ENCODE peak calls at places on chromosomes 12 and 14, in nine cellular contexts. One of them, this sample, is unnamed.

GRCh38 chr12:86265329-86265695 is 9.1 kb upstream of the MGAT4C start:
- DNase-seq in breast epithelium: no peak
- DNase-seq in HuH-7.5: no peak
- DNase-seq in GM18507: no peak
- DNase-seq in activated CD4-positive, CD25-positive, alpha-beta regulatory T cell treated with anti-CD3 and anti-CD28 coated beads, Interleukin-2, amount 50 U/mL, for 16 hours: no peak
- DNase-seq in stimulated activated CD8-positive, alpha-beta memory T cell treated with anti-CD3 and anti-CD28 coated beads, Interleukin-4, amount 100 ng/mL, for 1 hour: no peak
- DNase-seq in NCI-H345: no peak
- DNase-seq in iPS-NIHi11: no peak
- DNase-seq in Right ventricle myocardium superior: no peak
- DNase-seq in this sample: no peak

GRCh38 chr14:66395300-66395699 is 90.9 kb upstream of the CCDC196 start:
- DNase-seq in breast epithelium: no peak
- DNase-seq in HuH-7.5: no peak
- DNase-seq in GM18507: peak
- DNase-seq in activated CD4-positive, CD25-positive, alpha-beta regulatory T cell treated with anti-CD3 and anti-CD28 coated beads, Interleukin-2, amount 50 U/mL, for 16 hours: no peak
- DNase-seq in stimulated activated CD8-positive, alpha-beta memory T cell treated with anti-CD3 and anti-CD28 coated beads, Interleukin-4, amount 100 ng/mL, for 1 hour: no peak
- DNase-seq in NCI-H345: no peak
- DNase-seq in iPS-NIHi11: no peak
- DNase-seq in Right ventricle myocardium superior: no peak
- DNase-seq in this sample: no peak

GRCh38 chr12:51848843-51849735 is 571 bp upstream of the FIGNL2 start:
- DNase-seq in breast epithelium: no peak
- DNase-seq in HuH-7.5: peak
- DNase-seq in GM18507: no peak
- DNase-seq in activated CD4-positive, CD25-positive, alpha-beta regulatory T cell treated with anti-CD3 and anti-CD28 coated beads, Interleukin-2, amount 50 U/mL, for 16 hours: no peak
- DNase-seq in stimulated activated CD8-positive, alpha-beta memory T cell treated with anti-CD3 and anti-CD28 coated beads, Interleukin-4, amount 100 ng/mL, for 1 hour: no peak
- DNase-seq in NCI-H345: no peak
- DNase-seq in iPS-NIHi11: peak
- DNase-seq in Right ventricle myocardium superior: no peak
- DNase-seq in this sample: no peak

GRCh38 chr12:14257303-14257733 is 108.2 kb upstream of the ATF7IP start:
- DNase-seq in breast epithelium: no peak
- DNase-seq in HuH-7.5: no peak
- DNase-seq in GM18507: no peak
- DNase-seq in activated CD4-positive, CD25-positive, alpha-beta regulatory T cell treated with anti-CD3 and anti-CD28 coated beads, Interleukin-2, amount 50 U/mL, for 16 hours: no peak
- DNase-seq in stimulated activated CD8-positive, alpha-beta memory T cell treated with anti-CD3 and anti-CD28 coated beads, Interleukin-4, amount 100 ng/mL, for 1 hour: no peak
- DNase-seq in NCI-H345: no peak
- DNase-seq in iPS-NIHi11: no peak
- DNase-seq in Right ventricle myocardium superior: peak
- DNase-seq in this sample: no peak

GRCh38 chr14:23672200-23672599 is 36.0 kb downstream of the DHRS2 start:
- DNase-seq in breast epithelium: no peak
- DNase-seq in HuH-7.5: no peak
- DNase-seq in GM18507: no peak
- DNase-seq in activated CD4-positive, CD25-positive, alpha-beta regulatory T cell treated with anti-CD3 and anti-CD28 coated beads, Interleukin-2, amount 50 U/mL, for 16 hours: no peak
- DNase-seq in stimulated activated CD8-positive, alpha-beta memory T cell treated with anti-CD3 and anti-CD28 coated beads, Interleukin-4, amount 100 ng/mL, for 1 hour: no peak
- DNase-seq in NCI-H345: no peak
- DNase-seq in iPS-NIHi11: no peak
- DNase-seq in Right ventricle myocardium superior: no peak
- DNase-seq in this sample: no peak

GRCh38 chr14:98411154-98411553 is 860.8 kb downstream of the BCL11B start:
- DNase-seq in breast epithelium: no peak
- DNase-seq in HuH-7.5: no peak
- DNase-seq in GM18507: no peak
- DNase-seq in activated CD4-positive, CD25-positive, alpha-beta regulatory T cell treated with anti-CD3 and anti-CD28 coated beads, Interleukin-2, amount 50 U/mL, for 16 hours: no peak
- DNase-seq in stimulated activated CD8-positive, alpha-beta memory T cell treated with anti-CD3 and anti-CD28 coated beads, Interleukin-4, amount 100 ng/mL, for 1 hour: no peak
- DNase-seq in NCI-H345: no peak
- DNase-seq in iPS-NIHi11: no peak
- DNase-seq in Right ventricle myocardium superior: no peak
- DNase-seq in this sample: no peak

GRCh38 chr14:58299665-58300202 is 1.4 kb downstream of the ARID4A start:
- DNase-seq in breast epithelium: no peak
- DNase-seq in HuH-7.5: no peak
- DNase-seq in GM18507: no peak
- DNase-seq in activated CD4-positive, CD25-positive, alpha-beta regulatory T cell treated with anti-CD3 and anti-CD28 coated beads, Interleukin-2, amount 50 U/mL, for 16 hours: no peak
- DNase-seq in stimulated activated CD8-positive, alpha-beta memory T cell treated with anti-CD3 and anti-CD28 coated beads, Interleukin-4, amount 100 ng/mL, for 1 hour: no peak
- DNase-seq in NCI-H345: peak
- DNase-seq in iPS-NIHi11: peak
- DNase-seq in Right ventricle myocardium superior: no peak
- DNase-seq in this sample: no peak

GRCh38 chr12:2813573-2814185 is 1.2 kb downstream of the ITFG2 start:
- DNase-seq in breast epithelium: no peak
- DNase-seq in HuH-7.5: peak
- DNase-seq in GM18507: peak
- DNase-seq in activated CD4-positive, CD25-positive, alpha-beta regulatory T cell treated with anti-CD3 and anti-CD28 coated beads, Interleukin-2, amount 50 U/mL, for 16 hours: no peak
- DNase-seq in stimulated activated CD8-positive, alpha-beta memory T cell treated with anti-CD3 and anti-CD28 coated beads, Interleukin-4, amount 100 ng/mL, for 1 hour: no peak
- DNase-seq in NCI-H345: peak
- DNase-seq in iPS-NIHi11: peak
- DNase-seq in Right ventricle myocardium superior: no peak
- DNase-seq in this sample: no peak

GRCh38 chr12:95574030-95574429 is 22.8 kb upstream of the USP44 start:
- DNase-seq in breast epithelium: no peak
- DNase-seq in HuH-7.5: no peak
- DNase-seq in GM18507: no peak
- DNase-seq in activated CD4-positive, CD25-positive, alpha-beta regulatory T cell treated with anti-CD3 and anti-CD28 coated beads, Interleukin-2, amount 50 U/mL, for 16 hours: no peak
- DNase-seq in stimulated activated CD8-positive, alpha-beta memory T cell treated with anti-CD3 and anti-CD28 coated beads, Interleukin-4, amount 100 ng/mL, for 1 hour: no peak
- DNase-seq in NCI-H345: no peak
- DNase-seq in iPS-NIHi11: peak
- DNase-seq in Right ventricle myocardium superior: no peak
- DNase-seq in this sample: no peak

GRCh38 chr14:70648374-70648773 is 6.7 kb downstream of the TTC9 start:
- DNase-seq in breast epithelium: no peak
- DNase-seq in HuH-7.5: no peak
- DNase-seq in GM18507: no peak
- DNase-seq in activated CD4-positive, CD25-positive, alpha-beta regulatory T cell treated with anti-CD3 and anti-CD28 coated beads, Interleukin-2, amount 50 U/mL, for 16 hours: no peak
- DNase-seq in stimulated activated CD8-positive, alpha-beta memory T cell treated with anti-CD3 and anti-CD28 coated beads, Interleukin-4, amount 100 ng/mL, for 1 hour: no peak
- DNase-seq in NCI-H345: no peak
- DNase-seq in iPS-NIHi11: no peak
- DNase-seq in Right ventricle myocardium superior: no peak
- DNase-seq in this sample: no peak

GRCh38 chr12:21528953-21529352 is 2.9 kb downstream of the SPX start:
- DNase-seq in breast epithelium: no peak
- DNase-seq in HuH-7.5: no peak
- DNase-seq in GM18507: no peak
- DNase-seq in activated CD4-positive, CD25-positive, alpha-beta regulatory T cell treated with anti-CD3 and anti-CD28 coated beads, Interleukin-2, amount 50 U/mL, for 16 hours: no peak
- DNase-seq in stimulated activated CD8-positive, alpha-beta memory T cell treated with anti-CD3 and anti-CD28 coated beads, Interleukin-4, amount 100 ng/mL, for 1 hour: no peak
- DNase-seq in NCI-H345: no peak
- DNase-seq in iPS-NIHi11: peak
- DNase-seq in Right ventricle myocardium superior: no peak
- DNase-seq in this sample: peak

GRCh38 chr12:113142173-113142885 is 6.8 kb upstream of the RASAL1 start:
- DNase-seq in breast epithelium: no peak
- DNase-seq in HuH-7.5: no peak
- DNase-seq in GM18507: no peak
- DNase-seq in activated CD4-positive, CD25-positive, alpha-beta regulatory T cell treated with anti-CD3 and anti-CD28 coated beads, Interleukin-2, amount 50 U/mL, for 16 hours: no peak
- DNase-seq in stimulated activated CD8-positive, alpha-beta memory T cell treated with anti-CD3 and anti-CD28 coated beads, Interleukin-4, amount 100 ng/mL, for 1 hour: no peak
- DNase-seq in NCI-H345: no peak
- DNase-seq in iPS-NIHi11: no peak
- DNase-seq in Right ventricle myocardium superior: peak
- DNase-seq in this sample: peak

GRCh38 chr14:102878970-102879460 is 43.4 kb upstream of the AMN start:
- DNase-seq in breast epithelium: no peak
- DNase-seq in HuH-7.5: no peak
- DNase-seq in GM18507: no peak
- DNase-seq in activated CD4-positive, CD25-positive, alpha-beta regulatory T cell treated with anti-CD3 and anti-CD28 coated beads, Interleukin-2, amount 50 U/mL, for 16 hours: no peak
- DNase-seq in stimulated activated CD8-positive, alpha-beta memory T cell treated with anti-CD3 and anti-CD28 coated beads, Interleukin-4, amount 100 ng/mL, for 1 hour: no peak
- DNase-seq in NCI-H345: no peak
- DNase-seq in iPS-NIHi11: no peak
- DNase-seq in Right ventricle myocardium superior: no peak
- DNase-seq in this sample: no peak

GRCh38 chr12:117352260-117352659 is 9.2 kb downstream of the NOS1 start:
- DNase-seq in breast epithelium: no peak
- DNase-seq in HuH-7.5: no peak
- DNase-seq in GM18507: no peak
- DNase-seq in activated CD4-positive, CD25-positive, alpha-beta regulatory T cell treated with anti-CD3 and anti-CD28 coated beads, Interleukin-2, amount 50 U/mL, for 16 hours: no peak
- DNase-seq in stimulated activated CD8-positive, alpha-beta memory T cell treated with anti-CD3 and anti-CD28 coated beads, Interleukin-4, amount 100 ng/mL, for 1 hour: no peak
- DNase-seq in NCI-H345: no peak
- DNase-seq in iPS-NIHi11: no peak
- DNase-seq in Right ventricle myocardium superior: no peak
- DNase-seq in this sample: no peak

GRCh38 chr12:70241845-70242244 is 1.4 kb upstream of the CNOT2 start:
- DNase-seq in breast epithelium: no peak
- DNase-seq in HuH-7.5: no peak
- DNase-seq in GM18507: no peak
- DNase-seq in activated CD4-positive, CD25-positive, alpha-beta regulatory T cell treated with anti-CD3 and anti-CD28 coated beads, Interleukin-2, amount 50 U/mL, for 16 hours: no peak
- DNase-seq in stimulated activated CD8-positive, alpha-beta memory T cell treated with anti-CD3 and anti-CD28 coated beads, Interleukin-4, amount 100 ng/mL, for 1 hour: no peak
- DNase-seq in NCI-H345: no peak
- DNase-seq in iPS-NIHi11: no peak
- DNase-seq in Right ventricle myocardium superior: no peak
- DNase-seq in this sample: no peak

GRCh38 chr12:130775953-130776856 is 60.1 kb upstream of the RIMBP2 start:
- DNase-seq in breast epithelium: no peak
- DNase-seq in HuH-7.5: peak
- DNase-seq in GM18507: no peak
- DNase-seq in activated CD4-positive, CD25-positive, alpha-beta regulatory T cell treated with anti-CD3 and anti-CD28 coated beads, Interleukin-2, amount 50 U/mL, for 16 hours: peak
- DNase-seq in stimulated activated CD8-positive, alpha-beta memory T cell treated with anti-CD3 and anti-CD28 coated beads, Interleukin-4, amount 100 ng/mL, for 1 hour: peak
- DNase-seq in NCI-H345: no peak
- DNase-seq in iPS-NIHi11: peak
- DNase-seq in Right ventricle myocardium superior: peak
- DNase-seq in this sample: peak

GRCh38 chr14:89266754-89267153 is 150.3 kb downstream of the FOXN3 start:
- DNase-seq in breast epithelium: no peak
- DNase-seq in HuH-7.5: no peak
- DNase-seq in GM18507: no peak
- DNase-seq in activated CD4-positive, CD25-positive, alpha-beta regulatory T cell treated with anti-CD3 and anti-CD28 coated beads, Interleukin-2, amount 50 U/mL, for 16 hours: no peak
- DNase-seq in stimulated activated CD8-positive, alpha-beta memory T cell treated with anti-CD3 and anti-CD28 coated beads, Interleukin-4, amount 100 ng/mL, for 1 hour: no peak
- DNase-seq in NCI-H345: no peak
- DNase-seq in iPS-NIHi11: no peak
- DNase-seq in Right ventricle myocardium superior: no peak
- DNase-seq in this sample: no peak

GRCh38 chr14:68683326-68683725 is 109.5 kb downstream of the ZFP36L1 start:
- DNase-seq in breast epithelium: no peak
- DNase-seq in HuH-7.5: no peak
- DNase-seq in GM18507: no peak
- DNase-seq in activated CD4-positive, CD25-positive, alpha-beta regulatory T cell treated with anti-CD3 and anti-CD28 coated beads, Interleukin-2, amount 50 U/mL, for 16 hours: no peak
- DNase-seq in stimulated activated CD8-positive, alpha-beta memory T cell treated with anti-CD3 and anti-CD28 coated beads, Interleukin-4, amount 100 ng/mL, for 1 hour: no peak
- DNase-seq in NCI-H345: no peak
- DNase-seq in iPS-NIHi11: no peak
- DNase-seq in Right ventricle myocardium superior: no peak
- DNase-seq in this sample: no peak

GRCh38 chr14:28321475-28322244 is 444.9 kb upstream of the FOXG1 start:
- DNase-seq in breast epithelium: no peak
- DNase-seq in HuH-7.5: no peak
- DNase-seq in GM18507: no peak
- DNase-seq in activated CD4-positive, CD25-positive, alpha-beta regulatory T cell treated with anti-CD3 and anti-CD28 coated beads, Interleukin-2, amount 50 U/mL, for 16 hours: no peak
- DNase-seq in stimulated activated CD8-positive, alpha-beta memory T cell treated with anti-CD3 and anti-CD28 coated beads, Interleukin-4, amount 100 ng/mL, for 1 hour: no peak
- DNase-seq in NCI-H345: no peak
- DNase-seq in iPS-NIHi11: no peak
- DNase-seq in Right ventricle myocardium superior: no peak
- DNase-seq in this sample: no peak

GRCh38 chr14:100416921-100417451 is 93.8 kb downstream of the SLC25A47 start:
- DNase-seq in breast epithelium: no peak
- DNase-seq in HuH-7.5: no peak
- DNase-seq in GM18507: no peak
- DNase-seq in activated CD4-positive, CD25-positive, alpha-beta regulatory T cell treated with anti-CD3 and anti-CD28 coated beads, Interleukin-2, amount 50 U/mL, for 16 hours: no peak
- DNase-seq in stimulated activated CD8-positive, alpha-beta memory T cell treated with anti-CD3 and anti-CD28 coated beads, Interleukin-4, amount 100 ng/mL, for 1 hour: no peak
- DNase-seq in NCI-H345: no peak
- DNase-seq in iPS-NIHi11: no peak
- DNase-seq in Right ventricle myocardium superior: no peak
- DNase-seq in this sample: no peak

GRCh38 chr12:50918584-50919316 is 33.6 kb upstream of the HIGD1C start:
- DNase-seq in breast epithelium: no peak
- DNase-seq in HuH-7.5: no peak
- DNase-seq in GM18507: no peak
- DNase-seq in activated CD4-positive, CD25-positive, alpha-beta regulatory T cell treated with anti-CD3 and anti-CD28 coated beads, Interleukin-2, amount 50 U/mL, for 16 hours: no peak
- DNase-seq in stimulated activated CD8-positive, alpha-beta memory T cell treated with anti-CD3 and anti-CD28 coated beads, Interleukin-4, amount 100 ng/mL, for 1 hour: no peak
- DNase-seq in NCI-H345: no peak
- DNase-seq in iPS-NIHi11: no peak
- DNase-seq in Right ventricle myocardium superior: no peak
- DNase-seq in this sample: no peak

GRCh38 chr12:19234171-19234704 is 104.7 kb downstream of the PLEKHA5 start:
- DNase-seq in breast epithelium: no peak
- DNase-seq in HuH-7.5: no peak
- DNase-seq in GM18507: no peak
- DNase-seq in activated CD4-positive, CD25-positive, alpha-beta regulatory T cell treated with anti-CD3 and anti-CD28 coated beads, Interleukin-2, amount 50 U/mL, for 16 hours: no peak
- DNase-seq in stimulated activated CD8-positive, alpha-beta memory T cell treated with anti-CD3 and anti-CD28 coated beads, Interleukin-4, amount 100 ng/mL, for 1 hour: no peak
- DNase-seq in NCI-H345: no peak
- DNase-seq in iPS-NIHi11: no peak
- DNase-seq in Right ventricle myocardium superior: no peak
- DNase-seq in this sample: no peak

GRCh38 chr12:110641512-110641911 is 27.6 kb downstream of the TCTN1 start:
- DNase-seq in breast epithelium: no peak
- DNase-seq in HuH-7.5: no peak
- DNase-seq in GM18507: no peak
- DNase-seq in activated CD4-positive, CD25-positive, alpha-beta regulatory T cell treated with anti-CD3 and anti-CD28 coated beads, Interleukin-2, amount 50 U/mL, for 16 hours: no peak
- DNase-seq in stimulated activated CD8-positive, alpha-beta memory T cell treated with anti-CD3 and anti-CD28 coated beads, Interleukin-4, amount 100 ng/mL, for 1 hour: no peak
- DNase-seq in NCI-H345: no peak
- DNase-seq in iPS-NIHi11: peak
- DNase-seq in Right ventricle myocardium superior: peak
- DNase-seq in this sample: no peak

GRCh38 chr14:104724407-104724980 is 465 bp downstream of the ADSS1 start:
- DNase-seq in breast epithelium: no peak
- DNase-seq in HuH-7.5: peak
- DNase-seq in GM18507: no peak
- DNase-seq in activated CD4-positive, CD25-positive, alpha-beta regulatory T cell treated with anti-CD3 and anti-CD28 coated beads, Interleukin-2, amount 50 U/mL, for 16 hours: no peak
- DNase-seq in stimulated activated CD8-positive, alpha-beta memory T cell treated with anti-CD3 and anti-CD28 coated beads, Interleukin-4, amount 100 ng/mL, for 1 hour: no peak
- DNase-seq in NCI-H345: no peak
- DNase-seq in iPS-NIHi11: peak
- DNase-seq in Right ventricle myocardium superior: peak
- DNase-seq in this sample: peak

GRCh38 chr12:42769455-42769854 is 179.9 kb upstream of the PRICKLE1 start:
- DNase-seq in breast epithelium: no peak
- DNase-seq in HuH-7.5: no peak
- DNase-seq in GM18507: no peak
- DNase-seq in activated CD4-positive, CD25-positive, alpha-beta regulatory T cell treated with anti-CD3 and anti-CD28 coated beads, Interleukin-2, amount 50 U/mL, for 16 hours: no peak
- DNase-seq in stimulated activated CD8-positive, alpha-beta memory T cell treated with anti-CD3 and anti-CD28 coated beads, Interleukin-4, amount 100 ng/mL, for 1 hour: no peak
- DNase-seq in NCI-H345: no peak
- DNase-seq in iPS-NIHi11: no peak
- DNase-seq in Right ventricle myocardium superior: no peak
- DNase-seq in this sample: no peak

GRCh38 chr12:32419520-32419960 is 20.2 kb downstream of the FGD4 start:
- DNase-seq in breast epithelium: no peak
- DNase-seq in HuH-7.5: no peak
- DNase-seq in GM18507: no peak
- DNase-seq in activated CD4-positive, CD25-positive, alpha-beta regulatory T cell treated with anti-CD3 and anti-CD28 coated beads, Interleukin-2, amount 50 U/mL, for 16 hours: no peak
- DNase-seq in stimulated activated CD8-positive, alpha-beta memory T cell treated with anti-CD3 and anti-CD28 coated beads, Interleukin-4, amount 100 ng/mL, for 1 hour: no peak
- DNase-seq in NCI-H345: no peak
- DNase-seq in iPS-NIHi11: no peak
- DNase-seq in Right ventricle myocardium superior: no peak
- DNase-seq in this sample: peak

GRCh38 chr14:75986439-75986765 is 839 bp downstream of the IFT43 start:
- DNase-seq in breast epithelium: no peak
- DNase-seq in HuH-7.5: no peak
- DNase-seq in GM18507: no peak
- DNase-seq in activated CD4-positive, CD25-positive, alpha-beta regulatory T cell treated with anti-CD3 and anti-CD28 coated beads, Interleukin-2, amount 50 U/mL, for 16 hours: no peak
- DNase-seq in stimulated activated CD8-positive, alpha-beta memory T cell treated with anti-CD3 and anti-CD28 coated beads, Interleukin-4, amount 100 ng/mL, for 1 hour: no peak
- DNase-seq in NCI-H345: no peak
- DNase-seq in iPS-NIHi11: no peak
- DNase-seq in Right ventricle myocardium superior: no peak
- DNase-seq in this sample: no peak

GRCh38 chr14:79333198-79333546 is 878.1 kb downstream of the DIO2 start:
- DNase-seq in breast epithelium: no peak
- DNase-seq in HuH-7.5: no peak
- DNase-seq in GM18507: no peak
- DNase-seq in activated CD4-positive, CD25-positive, alpha-beta regulatory T cell treated with anti-CD3 and anti-CD28 coated beads, Interleukin-2, amount 50 U/mL, for 16 hours: no peak
- DNase-seq in stimulated activated CD8-positive, alpha-beta memory T cell treated with anti-CD3 and anti-CD28 coated beads, Interleukin-4, amount 100 ng/mL, for 1 hour: no peak
- DNase-seq in NCI-H345: no peak
- DNase-seq in iPS-NIHi11: no peak
- DNase-seq in Right ventricle myocardium superior: no peak
- DNase-seq in this sample: no peak

GRCh38 chr12:47214771-47215170 is 135.0 kb upstream of the AMIGO2 start:
- DNase-seq in breast epithelium: no peak
- DNase-seq in HuH-7.5: no peak
- DNase-seq in GM18507: no peak
- DNase-seq in activated CD4-positive, CD25-positive, alpha-beta regulatory T cell treated with anti-CD3 and anti-CD28 coated beads, Interleukin-2, amount 50 U/mL, for 16 hours: no peak
- DNase-seq in stimulated activated CD8-positive, alpha-beta memory T cell treated with anti-CD3 and anti-CD28 coated beads, Interleukin-4, amount 100 ng/mL, for 1 hour: no peak
- DNase-seq in NCI-H345: no peak
- DNase-seq in iPS-NIHi11: no peak
- DNase-seq in Right ventricle myocardium superior: no peak
- DNase-seq in this sample: no peak

GRCh38 chr12:106254724-106255123 is 6.9 kb upstream of the CKAP4 start:
- DNase-seq in breast epithelium: no peak
- DNase-seq in HuH-7.5: no peak
- DNase-seq in GM18507: no peak
- DNase-seq in activated CD4-positive, CD25-positive, alpha-beta regulatory T cell treated with anti-CD3 and anti-CD28 coated beads, Interleukin-2, amount 50 U/mL, for 16 hours: no peak
- DNase-seq in stimulated activated CD8-positive, alpha-beta memory T cell treated with anti-CD3 and anti-CD28 coated beads, Interleukin-4, amount 100 ng/mL, for 1 hour: no peak
- DNase-seq in NCI-H345: no peak
- DNase-seq in iPS-NIHi11: peak
- DNase-seq in Right ventricle myocardium superior: no peak
- DNase-seq in this sample: no peak

GRCh38 chr14:79949906-79950305 is 261.4 kb downstream of the DIO2 start:
- DNase-seq in breast epithelium: no peak
- DNase-seq in HuH-7.5: no peak
- DNase-seq in GM18507: no peak
- DNase-seq in activated CD4-positive, CD25-positive, alpha-beta regulatory T cell treated with anti-CD3 and anti-CD28 coated beads, Interleukin-2, amount 50 U/mL, for 16 hours: no peak
- DNase-seq in stimulated activated CD8-positive, alpha-beta memory T cell treated with anti-CD3 and anti-CD28 coated beads, Interleukin-4, amount 100 ng/mL, for 1 hour: no peak
- DNase-seq in NCI-H345: no peak
- DNase-seq in iPS-NIHi11: no peak
- DNase-seq in Right ventricle myocardium superior: no peak
- DNase-seq in this sample: no peak